ENCODE peak calls at places on chromosomes 3 and 15, in seven cellular contexts. V, F, K, G, A, R and U are unnamed samples.

GRCh38 chr3:149004622-149005021 is 13.3 kb downstream of the GYG1 start:
- DNase-seq in V (peak), F (no peak), K (peak), G (no peak), A (no peak), R (no peak), U (no peak)

GRCh38 chr3:58628823-58629562 is 37.6 kb downstream of the FAM3D start:
- DNase-seq in V (peak), F (no peak), K (peak), G (peak), A (no peak), R (peak), U (no peak)

GRCh38 chr3:52004158-52004787 is 8.6 kb upstream of the RPL29 start:
- DNase-seq in V (no peak), F (no peak), K (no peak), G (no peak), A (no peak), R (no peak), U (peak)

GRCh38 chr15:89167267-89168176 is 53.9 kb downstream of the RLBP1 start:
- DNase-seq in V (no peak), F (peak), K (no peak), G (no peak), A (no peak), R (no peak), U (no peak)

GRCh38 chr3:25478358-25478757 is 50.3 kb downstream of the RARB start:
- DNase-seq in V (no peak), F (no peak), K (no peak), G (no peak), A (no peak), R (no peak), U (no peak)

GRCh38 chr3:156491192-156491591 is 63.7 kb downstream of the SSR3 start:
- DNase-seq in V (no peak), F (no peak), K (no peak), G (no peak), A (no peak), R (no peak), U (no peak)

GRCh38 chr3:63818282-63819150 is 583 bp upstream of the C3orf49 start:
- DNase-seq in V (peak), F (peak), K (peak), G (peak), A (no peak), R (peak), U (peak)

GRCh38 chr15:36468746-36469145 is 110.7 kb upstream of the CDIN1 start:
- DNase-seq in V (no peak), F (no peak), K (no peak), G (peak), A (no peak), R (no peak), U (no peak)

GRCh38 chr15:63288778-63289378 is 11.5 kb downstream of the APH1B start:
- DNase-seq in V (peak), F (no peak), K (peak), G (no peak), A (no peak), R (no peak), U (peak)

GRCh38 chr3:127851899-127852298 is 29.6 kb upstream of the MGLL start:
- DNase-seq in V (peak), F (no peak), K (no peak), G (no peak), A (no peak), R (no peak), U (peak)

GRCh38 chr3:118262800-118263402 is 771.7 kb downstream of the IGSF11 start:
- DNase-seq in V (no peak), F (no peak), K (no peak), G (no peak), A (no peak), R (no peak), U (no peak)

GRCh38 chr15:33871911-33872760 is 96.2 kb upstream of the CHRM5 start:
- DNase-seq in V (no peak), F (no peak), K (no peak), G (no peak), A (no peak), R (no peak), U (no peak)

GRCh38 chr3:65534825-65535224 is 503.9 kb downstream of the MAGI1 start:
- DNase-seq in V (peak), F (no peak), K (no peak), G (no peak), A (no peak), R (no peak), U (no peak)

GRCh38 chr3:171374661-171375285 is 85.4 kb downstream of the TNIK start:
- DNase-seq in V (no peak), F (no peak), K (no peak), G (no peak), A (no peak), R (no peak), U (no peak)

GRCh38 chr15:60478633-60479360 is at the start of gene ICE2:
- DNase-seq in V (peak), F (peak), K (peak), G (peak), A (peak), R (peak), U (peak)

GRCh38 chr3:67654832-67655152 is 380 bp upstream of the SUCLG2 start:
- DNase-seq in V (no peak), F (no peak), K (no peak), G (no peak), A (no peak), R (no peak), U (no peak)

GRCh38 chr3:175102161-175102560 is 243.0 kb downstream of the NAALADL2 start:
- DNase-seq in V (no peak), F (no peak), K (no peak), G (no peak), A (no peak), R (no peak), U (no peak)

GRCh38 chr3:21645121-21645897 is 105.7 kb downstream of the ZNF385D start:
- DNase-seq in V (no peak), F (no peak), K (no peak), G (no peak), A (peak), R (no peak), U (no peak)

GRCh38 chr3:45066109-45066801 is 40.2 kb downstream of the CLEC3B start:
- DNase-seq in V (no peak), F (no peak), K (no peak), G (no peak), A (no peak), R (no peak), U (no peak)

GRCh38 chr3:16309558-16309957 is 44.5 kb downstream of the OXNAD1 start:
- DNase-seq in V (no peak), F (no peak), K (no peak), G (no peak), A (no peak), R (no peak), U (no peak)

GRCh38 chr3:44877333-44877732 is 2.9 kb downstream of the TGM4 start:
- DNase-seq in V (no peak), F (no peak), K (no peak), G (no peak), A (no peak), R (no peak), U (no peak)

GRCh38 chr3:51997172-51997571 is 1.5 kb upstream of the RPL29 start:
- DNase-seq in V (no peak), F (no peak), K (no peak), G (no peak), A (no peak), R (no peak), U (no peak)

GRCh38 chr3:194296448-194296831 is 54.7 kb downstream of the CPN2 start:
- DNase-seq in V (no peak), F (no peak), K (no peak), G (no peak), A (no peak), R (no peak), U (peak)

GRCh38 chr3:3740061-3740460 is 59.2 kb upstream of the LRRN1 start:
- DNase-seq in V (no peak), F (no peak), K (no peak), G (no peak), A (no peak), R (no peak), U (no peak)

GRCh38 chr3:134911611-134912604 is 116.8 kb downstream of the EPHB1 start:
- DNase-seq in V (no peak), F (no peak), K (no peak), G (no peak), A (no peak), R (no peak), U (no peak)

GRCh38 chr3:119700269-119700919 is 2.4 kb upstream of the CFAP91 start:
- DNase-seq in V (no peak), F (no peak), K (no peak), G (no peak), A (no peak), R (no peak), U (no peak)

GRCh38 chr3:32481791-32482631 is 20.6 kb downstream of the CMTM6 start:
- DNase-seq in V (no peak), F (no peak), K (no peak), G (no peak), A (no peak), R (no peak), U (no peak)

GRCh38 chr3:105585-105984 is 91.0 kb upstream of the CHL1 start:
- DNase-seq in V (no peak), F (no peak), K (no peak), G (no peak), A (no peak), R (no peak), U (no peak)

GRCh38 chr15:89556413-89557262 is 18.6 kb upstream of the TICRR start:
- DNase-seq in V (peak), F (no peak), K (peak), G (peak), A (no peak), R (no peak), U (peak)

GRCh38 chr15:60152386-60152785 is 148.3 kb downstream of the FOXB1 start:
- DNase-seq in V (no peak), F (no peak), K (no peak), G (no peak), A (no peak), R (no peak), U (no peak)

GRCh38 chr3:184710870-184711365 is 946 bp downstream of the MAGEF1 start:
- DNase-seq in V (peak), F (no peak), K (no peak), G (no peak), A (no peak), R (peak), U (no peak)

GRCh38 chr3:126135398-126136076 is 44.8 kb downstream of the ALDH1L1 start:
- DNase-seq in V (no peak), F (no peak), K (no peak), G (no peak), A (peak), R (peak), U (no peak)